ENCODE peak calls at places on chromosomes 13 and 19, in five cellular contexts. S is endothelial cell of umbilical vein, R is amniotic stem cell, T is COR-L47, W is stomach. J is an unnamed sample.

GRCh38 chr13:112713517-112714253 is 23.8 kb downstream of the ATP11A start:
- DNase-seq in W (no peak), T (no peak), R (no peak), S (no peak), J (no peak)

GRCh38 chr19:3135961-3136683 is at the start of gene GNA15:
- DNase-seq in W (peak; percentile 61), S (no peak), T (no peak), R (no peak), J (no peak)

GRCh38 chr13:68380041-68380973 is 1150.2 kb upstream of the PCDH9 start:
- DNase-seq in R (no peak), T (no peak), W (no peak), S (no peak), J (no peak)

GRCh38 chr19:48333467-48334384 is 8.4 kb downstream of the EMP3 start:
- DNase-seq in W (peak; percentile 95), T (peak; percentile 85), R (peak; percentile 76), S (peak; percentile 92), J (peak; percentile 96)

GRCh38 chr19:44748426-44749254 is at the start of gene BCL3:
- DNase-seq in R (no peak), T (no peak), S (peak; percentile 40), W (peak; percentile 80), J (peak; percentile 80)

GRCh38 chr19:18422530-18423191 is 3.5 kb downstream of the SSBP4 start:
- DNase-seq in S (no peak), R (no peak), W (no peak), T (no peak), J (no peak)

GRCh38 chr19:7636691-7637373 is at the start of gene STXBP2:
- DNase-seq in S (peak; percentile 34), R (no peak), W (peak; percentile 93), T (peak; percentile 72), J (peak; percentile 85)

GRCh38 chr13:76723551-76724232 is 162.5 kb downstream of the KCTD12 start:
- DNase-seq in W (no peak), S (peak; percentile 95), T (no peak), R (peak; percentile 69), J (no peak)

GRCh38 chr19:30446844-30447243 is 74.7 kb downstream of the ZNF536 start:
- DNase-seq in R (no peak), S (no peak), T (no peak), W (no peak), J (no peak)

GRCh38 chr13:91375119-91375729 is 23.2 kb upstream of the GPC5 start:
- DNase-seq in S (no peak), T (no peak), W (no peak), R (no peak), J (no peak)

GRCh38 chr13:48068036-48068435 is 26.9 kb downstream of the MED4 start:
- DNase-seq in T (no peak), W (no peak), R (no peak), S (no peak), J (no peak)

GRCh38 chr19:8161135-8161646 is 11.8 kb upstream of the FBN3 start:
- DNase-seq in R (no peak), S (no peak), T (no peak), W (peak; percentile 30), J (no peak)

GRCh38 chr19:10510301-10510802 is 6.9 kb downstream of the S1PR5 start:
- DNase-seq in S (no peak), W (no peak), R (no peak), T (no peak), J (no peak)

GRCh38 chr13:44842158-44842557 is 147.1 kb downstream of the NUFIP1 start:
- DNase-seq in W (no peak), T (no peak), R (no peak), S (peak; percentile 75), J (no peak)

GRCh38 chr13:77985866-77986636 is 67.4 kb upstream of the EDNRB start:
- DNase-seq in T (no peak), R (no peak), S (no peak), W (no peak), J (no peak)

GRCh38 chr13:59771272-59771671 is 392.5 kb downstream of the DIAPH3 start:
- DNase-seq in W (no peak), R (no peak), S (peak; percentile 25), T (no peak), J (no peak)

GRCh38 chr13:44219808-44220544 is 153.6 kb upstream of the SERP2 start:
- DNase-seq in W (no peak), T (no peak), S (peak; percentile 53), R (peak; percentile 51), J (no peak)

GRCh38 chr13:76879876-76880270 is 6.3 kb downstream of the KCTD12 start:
- DNase-seq in S (peak; percentile 64), T (no peak), R (no peak), W (no peak), J (no peak)

GRCh38 chr19:40397568-40397906 is 7.6 kb upstream of the HIPK4 start:
- DNase-seq in T (no peak), R (no peak), W (no peak), S (no peak), J (no peak)

GRCh38 chr13:62583466-62583865 is 1167.8 kb upstream of the PCDH20 start:
- DNase-seq in R (no peak), W (no peak), S (no peak), T (no peak), J (no peak)

GRCh38 chr19:9858766-9859165 is 23.6 kb downstream of the PIN1 start:
- DNase-seq in R (no peak), W (no peak), T (no peak), S (no peak), J (no peak)

GRCh38 chr19:2064788-2065524 is 13.9 kb upstream of the MKNK2 start:
- DNase-seq in R (no peak), S (no peak), T (no peak), W (no peak), J (no peak)

GRCh38 chr13:99496322-99497142 is 4.7 kb upstream of the TM9SF2 start:
- DNase-seq in R (no peak), W (peak; percentile 81), T (peak; percentile 84), S (peak; percentile 72), J (peak; percentile 17)

GRCh38 chr19:44822177-44822576 is 13.3 kb downstream of the BCAM start:
- DNase-seq in S (no peak), T (no peak), R (no peak), W (no peak), J (no peak)

GRCh38 chr13:76948139-76948538 is at the start of gene ACOD1:
- DNase-seq in S (no peak), W (no peak), R (no peak), T (no peak), J (no peak)

GRCh38 chr19:2627855-2628254 is 74.6 kb downstream of the GNG7 start:
- DNase-seq in W (no peak), R (no peak), S (no peak), T (no peak), J (no peak)

GRCh38 chr19:50759886-50760285 is 10.4 kb upstream of the GPR32 start:
- DNase-seq in W (no peak), S (peak; percentile 22), T (no peak), R (no peak), J (no peak)

GRCh38 chr13:23969672-23970071 is 72.4 kb upstream of the C1QTNF9B start:
- DNase-seq in T (peak; percentile 48), R (no peak), S (no peak), W (no peak), J (no peak)

GRCh38 chr13:57630661-57631606 is 610 bp upstream of the PCDH17 start:
- DNase-seq in W (no peak), R (no peak), T (peak; percentile 50), S (peak; percentile 50), J (peak; percentile 3)

GRCh38 chr19:18310118-18310909 is 12.6 kb downstream of the LSM4 start:
- DNase-seq in S (no peak), T (no peak), W (no peak), R (no peak), J (no peak)

GRCh38 chr13:51764184-51765141 is 39.5 kb downstream of the DHRS12 start:
- DNase-seq in W (peak; percentile 56), S (peak; percentile 78), R (no peak), T (peak; percentile 2), J (peak; percentile 93)

GRCh38 chr13:38636756-38637155 is 50.1 kb upstream of the FREM2 start:
- DNase-seq in W (peak; percentile 31), R (no peak), S (no peak), T (peak; percentile 41), J (peak; percentile 36)

J was measured in thyroid gland.